ENCODE peak calls at places on chromosomes 16 and 17, in six cellular contexts. J, U, I, R, E and W are unnamed samples. For H3K27me3, the result is how much of the 10 kb centered on the place peaks cover.

GRCh38 chr16:7304257-7304656 is 28.4 kb upstream of the RBFOX1 start:
- DNase-seq in R (no peak), I (no peak), E (peak), J (no peak), U (peak), W (no peak)

GRCh38 chr16:2296662-2297505 is 29.0 kb upstream of the RNPS1 start:
- DNase-seq in R (peak), U (peak), J (peak), I (peak), E (peak), W (no peak)

GRCh38 chr16:70490261-70490660 is 33.1 kb downstream of the COG4 start:
- DNase-seq in R (no peak), U (no peak), E (no peak), J (no peak), I (no peak), W (no peak)

GRCh38 chr16:4460936-4461249 is 13.5 kb downstream of the NMRAL1 start:
- DNase-seq in I (no peak), U (no peak), R (no peak), J (no peak), E (no peak), W (no peak)

GRCh38 chr16:50267151-50267631 is 840 bp downstream of the ADCY7 start:
- DNase-seq in U (no peak), I (no peak), J (peak), E (no peak), R (no peak), W (no peak)

GRCh38 chr17:11142231-11142630 is 98.8 kb upstream of the SHISA6 start:
- DNase-seq in I (no peak), R (no peak), J (no peak), E (no peak), U (no peak), W (no peak)

GRCh38 chr17:15777717-15778116 is 45.6 kb downstream of the TBC1D26 start:
- DNase-seq in U (no peak), I (no peak), J (no peak), E (no peak), R (no peak), W (no peak)

GRCh38 chr17:79581306-79581932 is 29.4 kb downstream of the RBFOX3 start:
- DNase-seq in E (no peak), I (no peak), R (peak), J (no peak), U (no peak), W (no peak)

GRCh38 chr16:85057948-85058347 is 30.4 kb downstream of the KIAA0513 start:
- DNase-seq in I (no peak), U (no peak), J (no peak), R (no peak), E (peak), W (no peak)

GRCh38 chr17:39702901-39703893 is 3.3 kb downstream of the ERBB2 start:
- DNase-seq in I (no peak), E (peak), J (peak), R (peak), U (peak), W (no peak)

GRCh38 chr17:68564415-68565111 is 36.6 kb downstream of the FAM20A start:
- DNase-seq in R (no peak), U (no peak), I (no peak), E (no peak), J (no peak), W (no peak)

GRCh38 chr16:74325331-74325730 is 28.7 kb downstream of the PSMD7 start:
- DNase-seq in E (no peak), J (no peak), I (no peak), R (no peak), U (no peak), W (no peak)

GRCh38 chr17:40535924-40536717 is 29.2 kb downstream of the CCR7 start:
- DNase-seq in U (no peak), R (no peak), E (peak), J (peak), I (no peak), W (no peak)

GRCh38 chr16:2739555-2740435 is 12.6 kb upstream of the SRRM2 start:
- DNase-seq in R (no peak), U (no peak), E (no peak), J (no peak), I (no peak), W (no peak)

GRCh38 chr17:74426551-74427047 is 5.3 kb upstream of the GPRC5C start:
- DNase-seq in I (no peak), R (no peak), J (no peak), U (no peak), E (no peak), W (no peak)

GRCh38 chr17:65332779-65333178 is 195.6 kb downstream of the RGS9 start:
- DNase-seq in E (no peak), I (no peak), J (no peak), U (no peak), R (no peak), W (no peak)

GRCh38 chr16:47045023-47045422 is 71.5 kb upstream of the DNAJA2 start:
- DNase-seq in I (no peak), E (no peak), U (no peak), J (no peak), R (no peak), W (no peak)

GRCh38 chr17:41734139-41734948 is at the start of gene HAP1:
- DNase-seq in J (no peak), I (peak), U (peak), R (peak), E (peak), W (no peak)

GRCh38 chr17:49013311-49014205 is 16.4 kb downstream of the IGF2BP1 start:
- DNase-seq in E (peak), R (no peak), J (no peak), U (peak), I (peak), W (no peak)

GRCh38 chr17:39753514-39754160 is 15.9 kb downstream of the GRB7 start:
- DNase-seq in J (peak), R (peak), U (peak), E (no peak), I (peak), W (peak)

DNA sequence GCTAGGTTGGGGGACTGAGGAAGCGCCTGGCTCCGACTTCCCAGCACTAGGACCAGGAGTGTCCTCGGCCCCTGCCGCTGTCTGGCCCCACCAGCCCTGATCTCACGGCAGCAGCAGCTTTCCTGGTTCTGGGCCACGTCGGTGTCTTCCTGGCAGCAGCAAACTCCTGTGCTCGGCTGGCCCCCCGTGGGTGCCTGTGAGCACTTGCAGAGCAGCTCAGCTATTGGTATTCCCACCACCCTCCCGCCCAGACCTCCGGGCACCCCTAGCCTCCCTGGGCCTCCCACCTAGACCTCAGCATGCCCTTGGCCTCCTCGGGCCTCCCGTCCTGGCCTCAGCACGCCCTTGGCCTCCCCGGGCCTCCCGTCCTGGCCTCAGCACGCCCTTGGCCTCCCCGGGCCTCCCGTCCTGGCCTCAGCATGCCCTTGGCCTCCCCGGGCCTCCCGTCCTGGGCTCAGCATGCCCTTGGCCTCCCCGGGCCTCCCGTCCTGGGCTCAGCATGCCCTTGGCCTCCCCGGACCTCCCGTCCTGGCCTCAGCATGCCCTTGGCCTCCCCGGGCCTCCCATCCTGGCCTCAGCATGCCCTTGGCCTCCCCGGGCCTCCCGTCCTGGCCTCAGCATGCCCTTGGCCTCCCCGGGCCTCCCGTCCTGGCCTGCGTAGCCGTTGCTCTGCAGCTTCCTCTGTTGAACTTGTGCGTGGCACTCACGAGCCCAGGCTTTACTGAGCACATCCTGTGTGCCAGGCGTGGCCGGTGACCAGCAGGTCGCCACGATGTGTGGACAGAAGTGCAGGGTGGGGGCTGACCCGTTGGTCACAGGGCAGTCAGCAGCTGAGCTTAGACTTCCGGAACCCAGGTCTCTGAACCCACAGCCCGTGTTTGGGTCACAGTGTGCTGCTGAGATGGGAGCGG is 51.8 kb upstream of the ACSF3 start:
- DNase-seq in R (no peak), J (peak), I (no peak), U (no peak), E (no peak), W (no peak)
- H3K27me3 ChIP-seq in R (under half), J (under half), I (under half), U (under half), E (under half), W (half or more)

DNA sequence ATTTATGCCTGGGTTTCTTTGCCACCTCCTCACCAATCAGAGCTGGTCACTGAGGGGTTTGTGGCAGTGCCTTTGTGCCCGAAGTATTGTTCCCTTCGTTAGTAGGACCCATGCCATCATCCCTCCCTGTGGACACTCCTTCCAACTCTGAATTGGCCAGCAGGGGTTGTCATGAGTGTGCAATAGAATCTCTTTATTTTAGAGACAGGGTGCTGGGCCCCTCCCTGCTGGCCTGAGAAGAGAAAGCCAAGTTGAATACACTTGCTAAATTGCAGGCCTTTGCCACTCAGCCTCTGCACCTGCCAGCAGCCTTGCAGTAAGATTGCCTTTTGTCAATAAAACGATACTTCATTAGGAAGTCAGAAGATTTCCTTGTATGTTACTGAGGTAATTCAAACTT is 40.7 kb upstream of the SLC12A3 start:
- DNase-seq in E (no peak), R (no peak), U (peak), I (no peak), J (no peak), W (peak)
- TF ChIP-seq CTCF in E (peak), R (no peak), U (peak), I (peak), J (no peak), W (peak)

GRCh38 chr17:56431736-56432135 is 161.8 kb upstream of the NOG start:
- DNase-seq in E (no peak), I (no peak), J (no peak), R (no peak), U (peak), W (no peak)
- H3K27me3 ChIP-seq in E (under half), I (under half), J (under half), R (half or more), U (under half), W (under half)

GRCh38 chr16:63789603-63790002 is 1332.3 kb downstream of the CDH11 start:
- DNase-seq in I (no peak), E (no peak), R (peak), J (no peak), U (no peak), W (no peak)
- TF ChIP-seq CTCF in I (peak), E (peak), R (no peak), J (no peak), U (no peak), W (no peak)

GRCh38 chr17:58236394-58236793 is 2.0 kb upstream of the LPO start:
- DNase-seq in I (no peak), R (no peak), J (no peak), E (no peak), U (no peak), W (no peak)
- H3K27me3 ChIP-seq in I (under half), R (half or more), J (under half), E (half or more), U (half or more), W (half or more)

DNA sequence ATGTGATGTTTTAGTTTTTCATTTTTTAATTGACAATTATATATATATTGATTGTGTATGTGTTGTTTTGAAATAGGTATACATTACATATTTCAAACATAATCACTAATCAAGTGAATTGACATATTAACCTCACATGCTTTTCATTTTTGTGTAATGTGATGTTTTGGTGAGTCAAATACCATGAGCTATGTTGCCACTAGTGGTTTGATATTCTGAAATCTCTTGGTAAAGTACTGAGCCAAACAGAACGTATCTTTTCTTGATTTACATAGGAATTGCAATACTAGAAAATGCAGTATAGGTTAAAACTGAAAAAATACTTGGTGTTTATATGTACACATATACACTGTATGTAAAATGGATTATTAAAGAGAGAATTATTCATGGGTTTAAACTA is 65.2 kb upstream of the SIAH1 start:
- DNase-seq in R (no peak), J (no peak), I (no peak), E (no peak), U (no peak), W (no peak)
- TF ChIP-seq CTCF in R (no peak), J (no peak), I (no peak), E (no peak), U (no peak), W (no peak)

DNA sequence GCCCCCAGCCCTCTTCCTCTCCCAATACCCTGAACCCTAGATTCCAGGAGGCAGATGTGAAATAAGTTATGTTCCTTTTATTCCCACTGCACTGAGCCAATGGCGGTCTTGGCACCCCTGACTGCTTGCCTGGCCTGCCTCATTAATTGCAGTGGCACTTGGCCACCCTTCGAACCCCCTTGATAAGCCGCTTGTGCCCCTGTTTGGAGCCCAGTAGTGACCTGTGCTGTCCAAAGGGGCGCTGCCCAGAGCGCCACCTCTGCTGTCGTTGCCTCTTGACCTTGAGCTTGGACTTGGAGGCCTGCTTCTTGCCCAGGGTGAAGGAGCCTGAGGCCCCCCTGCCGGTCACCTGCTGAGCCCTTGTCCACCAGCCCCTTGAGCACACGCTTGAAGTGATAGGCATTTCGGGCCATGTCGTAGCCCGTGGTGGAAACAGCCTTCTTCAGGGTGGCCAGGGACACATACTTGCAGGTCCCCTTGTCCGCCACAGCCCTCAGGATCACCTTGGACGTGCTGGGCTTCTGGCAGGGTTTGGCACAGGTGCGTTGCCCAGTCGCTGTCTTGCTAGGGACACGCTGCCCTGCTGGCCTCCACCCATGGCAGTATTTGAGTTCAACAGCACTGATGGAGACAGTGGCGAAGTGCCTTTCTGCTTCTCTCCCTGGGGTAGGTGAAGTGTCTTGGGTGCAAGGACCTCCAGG is 5.7 kb downstream of the SGCA start:
- DNase-seq in U (no peak), R (no peak), J (peak), E (no peak), I (no peak), W (no peak)
- H3K27me3 ChIP-seq in U (under half), R (under half), J (under half), E (under half), I (under half), W (under half)